ENCODE peak calls at places on chromosome 16, in ten cellular contexts. S is H54, D is uterus, U is heart left ventricle, L is NB4, I is breast epithelium, Y is prostate gland, H is testis, M is gastrocnemius medialis, C is GM12878. B is an unnamed sample.

GRCh38 chr16:84672276-84673202 is 24.2 kb downstream of the KLHL36 start:
- DNase-seq in M (peak; percentile 63), Y (peak; percentile 77), S (peak; percentile 81), C (no peak), U (peak; percentile 77), H (peak; percentile 85), D (peak; percentile 70), L (peak; percentile 88), I (peak; percentile 40), B (peak; percentile 87)

GRCh38 chr16:81836279-81837054 is 57.4 kb downstream of the PLCG2 start:
- DNase-seq in L (no peak), C (peak; percentile 71), U (no peak), S (no peak), I (no peak), H (no peak), M (no peak), Y (no peak), D (no peak), B (no peak)

GRCh38 chr16:2083409-2083808 is 35.6 kb downstream of the TSC2 start:
- DNase-seq in Y (no peak), S (no peak), D (no peak), H (no peak), L (no peak), I (no peak), M (no peak), U (no peak), C (no peak), B (no peak)

GRCh38 chr16:89574681-89575246 is 794 bp upstream of the CPNE7 start:
- DNase-seq in M (no peak), L (peak; percentile 86), S (peak; percentile 95), Y (no peak), D (no peak), U (no peak), I (no peak), H (peak; percentile 64), C (no peak), B (peak; percentile 72)

GRCh38 chr16:10949424-10949970 is 5.1 kb downstream of the CLEC16A start:
- DNase-seq in I (no peak), C (peak; percentile 91), M (no peak), L (peak; percentile 95), Y (no peak), S (peak; percentile 62), H (no peak), D (no peak), U (no peak), B (no peak)

GRCh38 chr16:52069866-52070265 is 477.1 kb downstream of the TOX3 start:
- DNase-seq in S (no peak), L (peak; percentile 19), U (no peak), C (no peak), Y (no peak), I (no peak), D (no peak), M (no peak), H (no peak), B (no peak)

GRCh38 chr16:138049-138417 is 440 bp downstream of the NPRL3 start:
- DNase-seq in I (no peak), L (peak; percentile 29), M (peak; percentile 19), C (no peak), Y (no peak), U (peak; percentile 33), D (peak; percentile 29), H (peak; percentile 25), S (no peak), B (peak; percentile 66)

GRCh38 chr16:85245307-85246172 is 133.3 kb upstream of the CIBAR2 start:
- DNase-seq in U (peak; percentile 63), S (peak; percentile 66), L (peak; percentile 68), C (no peak), M (peak; percentile 46), I (peak; percentile 27), Y (peak; percentile 26), H (peak; percentile 65), D (peak; percentile 70), B (peak; percentile 62)

GRCh38 chr16:83579431-83579830 is 228.3 kb upstream of the HSBP1 start:
- DNase-seq in M (no peak), C (no peak), D (no peak), I (no peak), H (no peak), S (no peak), L (no peak), U (no peak), Y (no peak), B (no peak)

GRCh38 chr16:27314986-27315332 is 1.2 kb downstream of the IL4R start:
- DNase-seq in Y (no peak), L (no peak), M (no peak), D (no peak), S (no peak), I (no peak), U (no peak), H (no peak), C (no peak), B (no peak)

DNA sequence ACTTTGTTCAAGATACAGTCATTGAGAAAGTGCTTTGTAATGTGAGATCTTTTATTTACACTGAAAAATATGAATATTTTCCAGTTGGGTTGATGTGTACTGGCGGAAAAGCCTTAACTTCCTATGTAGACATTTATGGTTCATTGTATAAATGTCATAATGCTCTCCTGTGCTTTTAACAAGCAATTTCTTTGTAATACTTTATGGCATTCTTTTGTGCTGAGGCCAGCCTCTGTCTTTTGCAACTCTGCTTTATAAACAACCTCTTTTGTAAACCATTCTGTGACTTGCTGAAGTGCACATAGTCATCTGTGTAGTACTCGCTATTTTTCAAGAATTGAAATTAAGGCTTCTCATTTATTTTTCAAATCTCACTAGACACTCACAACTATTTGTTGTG is 291.2 kb downstream of the CDH11 start:
- DNase-seq in D (no peak), C (no peak), I (no peak), L (no peak), U (no peak), H (no peak), S (no peak), Y (no peak), M (no peak), B (no peak)
- TF ChIP-seq POLR2A in D (no peak), C (no peak), I (no peak), L (no peak), U (no peak), H (no peak), S (no peak), Y (no peak), M (no peak), B (no peak)

DNA sequence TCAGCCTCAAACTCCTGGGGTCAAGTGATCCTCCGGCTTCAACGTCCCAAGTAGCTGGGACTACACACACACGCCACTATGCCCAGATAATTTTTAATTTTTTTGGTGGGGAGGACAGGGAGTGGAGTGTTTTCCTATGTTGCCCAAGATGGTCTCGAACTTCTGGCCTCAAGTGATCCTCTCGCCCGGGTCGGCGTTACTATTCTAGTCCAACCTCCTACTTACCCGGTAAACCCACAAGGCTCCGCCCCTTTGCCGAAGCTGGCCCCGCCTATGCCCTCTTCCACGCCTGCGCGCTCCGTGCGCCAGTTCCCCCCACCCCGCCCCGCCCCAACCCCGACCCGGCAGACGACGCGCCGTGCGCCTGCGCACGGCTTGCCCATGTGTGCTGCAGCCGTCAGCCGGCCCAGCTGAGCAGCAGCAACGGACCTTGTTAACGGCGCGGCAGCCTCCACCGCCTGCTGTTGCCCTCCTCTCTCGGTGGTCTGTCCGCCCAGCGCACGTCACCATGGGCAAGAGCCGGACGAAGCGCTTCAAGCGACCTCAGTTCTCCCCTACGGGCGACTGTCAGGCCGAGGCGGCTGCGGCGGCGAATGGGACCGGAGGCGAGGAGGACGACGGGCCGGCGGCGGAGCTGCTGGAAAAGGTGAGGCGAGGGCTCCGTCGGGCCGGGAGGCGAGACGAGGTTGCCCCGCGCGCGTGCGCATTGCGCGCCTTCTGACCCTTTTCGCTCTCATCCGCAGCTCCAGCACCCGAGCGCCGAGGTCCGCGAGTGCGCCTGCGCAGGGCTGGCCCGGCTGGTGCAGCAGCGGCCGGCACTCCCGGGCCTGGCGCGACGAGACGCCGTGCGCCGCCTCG is at the start of gene HEATR3:
- DNase-seq in C (peak; percentile 82), S (peak; percentile 96), H (peak; percentile 93), Y (peak; percentile 84), M (peak; percentile 89), U (peak; percentile 95), D (peak; percentile 97), I (peak; percentile 84), L (peak; percentile 95), B (peak; percentile 97)
- TF ChIP-seq POLR2A in C (peak; percentile 89), S (peak; percentile 94), H (no peak), Y (no peak), M (peak; percentile 56), U (no peak), D (peak; percentile 8), I (no peak), L (peak; percentile 82), B (peak; percentile 44)

DNA sequence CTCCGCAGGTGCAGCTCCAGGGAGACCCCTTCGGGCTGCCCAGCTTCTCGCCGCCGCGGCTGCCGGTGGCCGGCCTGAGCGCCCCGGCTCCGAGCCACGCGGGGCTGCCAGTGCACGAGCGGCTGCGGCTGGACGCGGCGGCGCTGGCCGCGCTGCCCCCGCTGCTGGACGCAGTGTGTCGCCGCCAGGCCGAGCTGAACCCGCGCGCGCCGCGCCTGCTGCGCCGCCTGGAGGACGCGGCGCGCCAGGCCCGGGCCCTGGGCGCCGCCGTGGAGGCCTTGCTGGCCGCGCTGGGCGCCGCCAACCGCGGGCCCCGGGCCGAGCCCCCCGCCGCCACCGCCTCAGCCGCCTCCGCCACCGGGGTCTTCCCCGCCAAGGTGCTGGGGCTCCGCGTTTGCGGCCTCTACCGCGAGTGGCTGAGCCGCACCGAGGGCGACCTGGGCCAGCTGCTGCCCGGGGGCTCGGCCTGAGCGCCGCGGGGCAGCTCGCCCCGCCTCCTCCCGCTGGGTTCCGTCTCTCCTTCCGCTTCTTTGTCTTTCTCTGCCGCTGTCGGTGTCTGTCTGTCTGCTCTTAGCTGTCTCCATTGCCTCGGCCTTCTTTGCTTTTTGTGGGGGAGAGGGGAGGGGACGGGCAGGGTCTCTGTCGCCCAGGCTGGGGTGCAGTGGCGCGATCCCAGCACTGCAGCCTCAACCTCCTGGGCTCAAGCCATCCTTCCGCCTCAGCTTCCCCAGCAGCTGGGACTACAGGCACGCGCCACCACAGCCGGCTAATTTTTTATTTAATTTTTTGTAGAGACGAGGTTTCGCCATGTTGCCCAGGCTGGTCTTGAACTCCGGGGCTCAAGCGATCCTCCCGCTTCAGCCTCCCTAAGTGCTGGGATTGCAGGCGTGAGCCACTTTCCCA is 5.9 kb downstream of the CTF1 start:
- DNase-seq in D (peak; percentile 74), U (peak; percentile 74), I (peak; percentile 34), Y (peak; percentile 48), C (no peak), M (peak; percentile 61), S (peak; percentile 81), H (peak; percentile 58), L (peak; percentile 79), B (peak; percentile 83)
- TF ChIP-seq POLR2A in D (no peak), U (no peak), I (no peak), Y (no peak), C (peak; percentile 70), M (peak; percentile 8), S (peak; percentile 52), H (no peak), L (peak; percentile 57), B (peak; percentile 56)

DNA sequence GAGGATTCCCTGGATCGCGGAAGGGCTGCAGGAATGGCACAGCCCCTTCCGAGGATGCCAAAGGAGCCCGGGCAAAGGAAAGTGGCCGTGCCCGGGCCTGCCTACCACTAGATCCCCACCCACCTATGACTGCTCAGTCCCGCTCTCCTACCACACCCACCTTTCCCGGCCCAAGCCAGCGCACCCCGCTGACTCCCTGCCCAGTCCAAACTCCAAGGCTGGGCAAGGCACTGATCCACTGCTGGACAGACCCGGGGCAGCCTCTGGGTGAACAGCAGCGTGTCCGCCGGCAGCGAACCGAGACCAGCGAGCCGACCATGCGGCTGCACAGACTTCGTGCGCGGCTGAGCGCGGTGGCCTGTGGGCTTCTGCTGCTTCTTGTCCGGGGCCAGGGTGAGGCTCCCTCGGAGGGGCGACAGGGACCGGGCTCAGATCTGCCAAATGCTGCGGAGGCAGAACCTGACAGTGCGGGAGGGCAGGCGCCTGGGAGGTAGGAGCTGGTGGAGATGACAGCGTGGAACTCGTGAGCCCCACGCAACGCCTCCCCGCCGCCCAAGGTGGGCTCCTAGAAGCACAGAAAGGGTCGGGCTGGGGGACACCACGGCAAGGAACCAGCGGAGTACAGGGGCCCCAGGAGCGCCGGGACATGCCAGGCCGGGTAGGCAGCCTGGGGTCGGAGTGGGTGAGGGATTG is at the start of gene CES2:
- DNase-seq in L (no peak), Y (peak; percentile 73), H (peak; percentile 50), M (peak; percentile 68), C (no peak), U (peak; percentile 83), S (no peak), I (peak; percentile 75), D (no peak), B (no peak)
- TF ChIP-seq POLR2A in L (no peak), Y (peak; percentile 64), H (no peak), M (peak; percentile 64), C (no peak), U (no peak), S (no peak), I (no peak), D (no peak), B (no peak)